ENCODE peak calls at places on chromosomes 11 and 22, in nine cellular contexts. Y is cardiac fibroblast; R is left colon; L is amniotic stem cell; X is activated CD4-positive, alpha-beta T cell treated with anti-CD3 and anti-CD28 coated beads, Interleukin-2, amount 10 ng/mL, durations not matched to agents 24 days and 14 days; O is brain microvascular endothelial cell; T is mucosa of descending colon; A is NCI-H1417; D is HTR-8/SVneo. U is an unnamed sample.

GRCh38 chr22:46220921-46221320 is 29.2 kb downstream of the CDPF1 start:
- DNase-seq in A (no peak), T (no peak), O (peak), X (no peak), R (no peak), D (no peak), Y (peak), L (no peak), U (no peak)

GRCh38 chr11:69950120-69950519 is 128.0 kb upstream of the ANO1 start:
- DNase-seq in Y (no peak), R (no peak), X (peak), D (no peak), T (peak), A (peak), O (peak), L (no peak), U (peak)

GRCh38 chr22:49763696-49764095 is 64.0 kb downstream of the BRD1 start:
- DNase-seq in L (no peak), Y (no peak), D (no peak), R (no peak), T (peak), O (no peak), X (no peak), A (no peak), U (no peak)

GRCh38 chr11:126764221-126764620 is 236.3 kb downstream of the KIRREL3 start:
- DNase-seq in T (no peak), L (no peak), X (no peak), R (no peak), Y (no peak), D (no peak), A (peak), O (no peak), U (no peak)

GRCh38 chr11:133710241-133710640 is 135.1 kb downstream of the SPATA19 start:
- DNase-seq in A (no peak), R (no peak), X (no peak), O (no peak), T (no peak), D (no peak), Y (no peak), L (no peak), U (no peak)

GRCh38 chr11:67409781-67410368 is 5.6 kb upstream of the CARNS1 start:
- DNase-seq in Y (no peak), R (peak), T (peak), O (no peak), A (peak), X (no peak), L (no peak), D (no peak), U (no peak)

GRCh38 chr22:47166446-47167016 is 404.1 kb downstream of the TBC1D22A start:
- DNase-seq in R (peak), T (peak), D (no peak), A (no peak), Y (no peak), L (no peak), O (no peak), X (no peak), U (no peak)

GRCh38 chr11:67468056-67468455 is 995 bp downstream of the TMEM134 start:
- DNase-seq in L (no peak), Y (no peak), D (no peak), T (peak), A (no peak), O (no peak), X (no peak), R (peak), U (peak)

GRCh38 chr11:61090521-61090920 is 11.8 kb upstream of the CD5 start:
- DNase-seq in R (no peak), O (no peak), T (no peak), X (no peak), Y (no peak), L (no peak), A (no peak), D (no peak), U (no peak)

GRCh38 chr11:67113231-67113721 is 5.8 kb upstream of the KDM2A start:
- DNase-seq in X (no peak), O (no peak), Y (no peak), A (no peak), T (no peak), L (no peak), D (no peak), R (no peak), U (no peak)

GRCh38 chr22:45006101-45006872 is 3.5 kb downstream of the PHF21B start:
- DNase-seq in Y (no peak), L (no peak), T (no peak), A (no peak), R (no peak), X (no peak), D (no peak), O (no peak), U (peak)

GRCh38 chr11:71933141-71933933 is 4.5 kb downstream of the RNF121 start:
- DNase-seq in Y (no peak), L (no peak), D (no peak), X (no peak), A (no peak), T (no peak), R (no peak), O (no peak), U (no peak)

GRCh38 chr22:35353318-35353717 is 27.6 kb upstream of the HMOX1 start:
- DNase-seq in Y (no peak), O (no peak), R (no peak), T (no peak), A (no peak), L (no peak), X (no peak), D (no peak), U (no peak)

GRCh38 chr11:103929168-103929903 is 107.1 kb upstream of the DDI1 start:
- DNase-seq in X (no peak), A (no peak), O (no peak), D (no peak), T (no peak), Y (no peak), R (no peak), L (no peak), U (no peak)

GRCh38 chr11:47918882-47919495 is 61.4 kb upstream of the PTPRJ start:
- DNase-seq in A (no peak), T (no peak), X (no peak), L (peak), R (no peak), D (peak), Y (peak), O (no peak), U (no peak)

GRCh38 chr11:100670140-100670539 is 16.9 kb upstream of the ARHGAP42 start:
- DNase-seq in A (no peak), L (no peak), R (no peak), T (no peak), D (no peak), O (no peak), Y (no peak), X (no peak), U (no peak)

GRCh38 chr22:49457146-49457545 is 370.5 kb downstream of the BRD1 start:
- DNase-seq in X (no peak), O (no peak), D (no peak), R (no peak), A (no peak), Y (no peak), L (no peak), T (no peak), U (no peak)

GRCh38 chr11:72676874-72677341 is 2.7 kb upstream of the PDE2A start:
- DNase-seq in X (peak), A (peak), Y (peak), T (peak), D (peak), R (no peak), L (no peak), O (peak), U (peak)

GRCh38 chr22:36326178-36327161 is 61.3 kb downstream of the MYH9 start:
- DNase-seq in O (no peak), A (no peak), X (no peak), Y (no peak), R (no peak), T (no peak), L (no peak), D (no peak), U (no peak)

GRCh38 chr11:123061403-123062157 is at the start of gene HSPA8:
- DNase-seq in L (peak), O (peak), Y (peak), R (peak), A (peak), D (no peak), T (peak), X (peak), U (peak)

GRCh38 chr11:86574493-86575207 is 97.8 kb downstream of the ME3 start:
- DNase-seq in T (no peak), A (no peak), D (no peak), R (no peak), Y (peak), X (no peak), O (peak), L (no peak), U (no peak)

GRCh38 chr22:50640857-50641647 is 13.1 kb upstream of the ARSA start:
- DNase-seq in X (no peak), T (no peak), L (no peak), R (no peak), D (no peak), O (no peak), A (no peak), Y (no peak), U (no peak)